ENCODE peak calls at places on chromosomes 16 and 17, in ten cellular contexts. One of them, this sample, is unnamed. For H3K4me1, the result is how much of the 10 kb centered on the place peaks cover.

GRCh38 chr16:21523411-21524067 is 75.8 kb upstream of the METTL9 start:
- DNase-seq in H1: no peak
- DNase-seq in upper lobe of left lung: no peak
- DNase-seq in HepG2: peak
- DNase-seq in tibial nerve: no peak
- DNase-seq in transverse colon: no peak
- DNase-seq in SK-N-SH: no peak
- DNase-seq in ovary: peak
- DNase-seq in A549: no peak
- DNase-seq in sigmoid colon: no peak
- DNase-seq in this sample: no peak

GRCh38 chr16:83772806-83773205 is 35.0 kb upstream of the HSBP1 start:
- DNase-seq in tibial nerve: no peak
- DNase-seq in ovary: no peak
- DNase-seq in A549: no peak
- DNase-seq in H1: no peak
- DNase-seq in transverse colon: no peak
- DNase-seq in upper lobe of left lung: no peak
- DNase-seq in HepG2: no peak
- DNase-seq in SK-N-SH: no peak
- DNase-seq in sigmoid colon: no peak
- DNase-seq in this sample: no peak

GRCh38 chr16:17304124-17304813 is 166.5 kb downstream of the XYLT1 start:
- DNase-seq in SK-N-SH: no peak
- DNase-seq in ovary: no peak
- DNase-seq in A549: no peak
- DNase-seq in upper lobe of left lung: peak
- DNase-seq in sigmoid colon: no peak
- DNase-seq in HepG2: no peak
- DNase-seq in transverse colon: peak
- DNase-seq in tibial nerve: no peak
- DNase-seq in H1: no peak
- DNase-seq in this sample: peak

GRCh38 chr16:376817-377418 is 4.9 kb downstream of the PGAP6 start:
- DNase-seq in H1: no peak
- DNase-seq in upper lobe of left lung: no peak
- DNase-seq in transverse colon: no peak
- DNase-seq in sigmoid colon: no peak
- DNase-seq in SK-N-SH: no peak
- DNase-seq in ovary: no peak
- DNase-seq in A549: no peak
- DNase-seq in HepG2: no peak
- DNase-seq in tibial nerve: no peak
- DNase-seq in this sample: no peak

GRCh38 chr16:2663553-2664521 is 18.5 kb upstream of the KCTD5 start:
- DNase-seq in upper lobe of left lung: peak
- DNase-seq in H1: no peak
- DNase-seq in tibial nerve: no peak
- DNase-seq in sigmoid colon: no peak
- DNase-seq in SK-N-SH: no peak
- DNase-seq in HepG2: no peak
- DNase-seq in transverse colon: peak
- DNase-seq in A549: no peak
- DNase-seq in ovary: no peak
- DNase-seq in this sample: no peak

GRCh38 chr16:87702325-87702811 is 63.4 kb downstream of the KLHDC4 start:
- DNase-seq in ovary: no peak
- DNase-seq in SK-N-SH: peak
- DNase-seq in upper lobe of left lung: no peak
- DNase-seq in sigmoid colon: no peak
- DNase-seq in H1: peak
- DNase-seq in A549: peak
- DNase-seq in HepG2: peak
- DNase-seq in transverse colon: peak
- DNase-seq in tibial nerve: no peak
- DNase-seq in this sample: no peak

GRCh38 chr16:75023019-75023418 is 24.2 kb downstream of the ZNRF1 start:
- DNase-seq in upper lobe of left lung: no peak
- DNase-seq in ovary: no peak
- DNase-seq in H1: no peak
- DNase-seq in SK-N-SH: no peak
- DNase-seq in A549: no peak
- DNase-seq in tibial nerve: no peak
- DNase-seq in sigmoid colon: no peak
- DNase-seq in transverse colon: no peak
- DNase-seq in HepG2: no peak
- DNase-seq in this sample: no peak

GRCh38 chr17:1143573-1143972 is 36.2 kb downstream of the ABR start:
- DNase-seq in H1: no peak
- DNase-seq in HepG2: no peak
- DNase-seq in SK-N-SH: peak
- DNase-seq in upper lobe of left lung: no peak
- DNase-seq in transverse colon: no peak
- DNase-seq in tibial nerve: no peak
- DNase-seq in A549: no peak
- DNase-seq in sigmoid colon: no peak
- DNase-seq in ovary: no peak
- DNase-seq in this sample: no peak

GRCh38 chr16:70747703-70748631 is 53.0 kb downstream of the VAC14 start:
- DNase-seq in HepG2: no peak
- DNase-seq in SK-N-SH: no peak
- DNase-seq in H1: no peak
- DNase-seq in ovary: no peak
- DNase-seq in sigmoid colon: no peak
- DNase-seq in A549: no peak
- DNase-seq in upper lobe of left lung: peak
- DNase-seq in tibial nerve: no peak
- DNase-seq in transverse colon: no peak
- DNase-seq in this sample: no peak

GRCh38 chr16:70746040-70746707 is 54.8 kb downstream of the VAC14 start:
- DNase-seq in HepG2: peak
- DNase-seq in upper lobe of left lung: peak
- DNase-seq in A549: peak
- DNase-seq in sigmoid colon: peak
- DNase-seq in ovary: peak
- DNase-seq in transverse colon: peak
- DNase-seq in H1: no peak
- DNase-seq in SK-N-SH: peak
- DNase-seq in tibial nerve: no peak
- DNase-seq in this sample: peak

GRCh38 chr16:70745536-70746025 is 55.4 kb downstream of the VAC14 start:
- DNase-seq in transverse colon: no peak
- DNase-seq in sigmoid colon: no peak
- DNase-seq in SK-N-SH: no peak
- DNase-seq in tibial nerve: no peak
- DNase-seq in A549: no peak
- DNase-seq in H1: no peak
- DNase-seq in HepG2: no peak
- DNase-seq in upper lobe of left lung: no peak
- DNase-seq in ovary: no peak
- DNase-seq in this sample: no peak

GRCh38 chr16:70749006-70749678 is 51.8 kb downstream of the VAC14 start:
- DNase-seq in sigmoid colon: no peak
- DNase-seq in tibial nerve: no peak
- DNase-seq in H1: no peak
- DNase-seq in upper lobe of left lung: peak
- DNase-seq in transverse colon: peak
- DNase-seq in ovary: no peak
- DNase-seq in A549: no peak
- DNase-seq in HepG2: no peak
- DNase-seq in SK-N-SH: no peak
- DNase-seq in this sample: peak

GRCh38 chr16:70746708-70747424 is 54.1 kb downstream of the VAC14 start:
- DNase-seq in H1: no peak
- DNase-seq in HepG2: peak
- DNase-seq in tibial nerve: no peak
- DNase-seq in upper lobe of left lung: peak
- DNase-seq in sigmoid colon: peak
- DNase-seq in A549: peak
- DNase-seq in ovary: peak
- DNase-seq in transverse colon: peak
- DNase-seq in SK-N-SH: no peak
- DNase-seq in this sample: peak
- H3K4me1 ChIP-seq in H1: under half
- H3K4me1 ChIP-seq in HepG2: half or more
- H3K4me1 ChIP-seq in tibial nerve: half or more
- H3K4me1 ChIP-seq in upper lobe of left lung: half or more
- H3K4me1 ChIP-seq in sigmoid colon: under half
- H3K4me1 ChIP-seq in A549: half or more
- H3K4me1 ChIP-seq in ovary: under half
- H3K4me1 ChIP-seq in transverse colon: half or more
- H3K4me1 ChIP-seq in SK-N-SH: under half
- H3K4me1 ChIP-seq in this sample: half or more

GRCh38 chr16:53743149-53743566 is 39.2 kb downstream of the FTO start:
- DNase-seq in A549: no peak
- DNase-seq in upper lobe of left lung: no peak
- DNase-seq in SK-N-SH: no peak
- DNase-seq in H1: no peak
- DNase-seq in ovary: no peak
- DNase-seq in transverse colon: peak
- DNase-seq in sigmoid colon: no peak
- DNase-seq in tibial nerve: no peak
- DNase-seq in HepG2: peak
- DNase-seq in this sample: no peak

GRCh38 chr16:53741546-53741945 is 37.6 kb downstream of the FTO start:
- DNase-seq in upper lobe of left lung: no peak
- DNase-seq in H1: no peak
- DNase-seq in A549: no peak
- DNase-seq in HepG2: no peak
- DNase-seq in tibial nerve: no peak
- DNase-seq in transverse colon: no peak
- DNase-seq in ovary: no peak
- DNase-seq in sigmoid colon: no peak
- DNase-seq in SK-N-SH: no peak
- DNase-seq in this sample: no peak

GRCh38 chr16:53745126-53745525 is 41.2 kb downstream of the FTO start:
- DNase-seq in HepG2: no peak
- DNase-seq in upper lobe of left lung: no peak
- DNase-seq in sigmoid colon: no peak
- DNase-seq in A549: no peak
- DNase-seq in tibial nerve: no peak
- DNase-seq in ovary: no peak
- DNase-seq in H1: no peak
- DNase-seq in transverse colon: no peak
- DNase-seq in SK-N-SH: no peak
- DNase-seq in this sample: no peak

GRCh38 chr16:53745753-53746258 is 41.9 kb downstream of the FTO start:
- DNase-seq in ovary: no peak
- DNase-seq in sigmoid colon: no peak
- DNase-seq in SK-N-SH: no peak
- DNase-seq in H1: no peak
- DNase-seq in transverse colon: no peak
- DNase-seq in tibial nerve: no peak
- DNase-seq in A549: no peak
- DNase-seq in upper lobe of left lung: no peak
- DNase-seq in HepG2: no peak
- DNase-seq in this sample: no peak

DNA sequence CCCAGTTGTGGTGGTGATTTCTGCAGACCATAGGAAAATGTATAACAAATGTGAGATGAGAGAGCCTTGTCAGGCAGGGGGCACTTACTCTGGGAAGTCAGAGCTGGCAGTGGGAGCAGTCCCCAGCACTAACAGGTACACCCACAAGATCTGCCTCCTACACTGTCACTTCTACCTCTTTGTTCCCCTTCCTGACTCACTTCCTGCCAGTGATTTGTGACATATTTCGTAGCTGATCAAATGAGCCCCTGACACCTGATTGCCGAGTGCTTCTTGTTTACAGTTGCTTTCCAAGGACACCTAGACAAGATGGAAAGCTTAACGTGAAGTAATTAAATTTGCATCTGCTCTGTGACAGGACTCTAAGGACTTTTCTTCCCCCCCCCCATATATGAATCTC is 40.5 kb downstream of the FTO start:
- DNase-seq in tibial nerve: no peak
- DNase-seq in sigmoid colon: no peak
- DNase-seq in upper lobe of left lung: no peak
- DNase-seq in H1: no peak
- DNase-seq in ovary: no peak
- DNase-seq in SK-N-SH: no peak
- DNase-seq in transverse colon: no peak
- DNase-seq in HepG2: peak
- DNase-seq in A549: no peak
- DNase-seq in this sample: no peak
- H3K27ac ChIP-seq in tibial nerve: no peak
- H3K27ac ChIP-seq in sigmoid colon: no peak
- H3K27ac ChIP-seq in upper lobe of left lung: no peak
- H3K27ac ChIP-seq in H1: no peak
- H3K27ac ChIP-seq in ovary: no peak
- H3K27ac ChIP-seq in SK-N-SH: no peak
- H3K27ac ChIP-seq in transverse colon: no peak
- H3K27ac ChIP-seq in HepG2: peak
- H3K27ac ChIP-seq in A549: peak
- H3K27ac ChIP-seq in this sample: no peak

GRCh38 chr16:89041571-89042481 is 51.8 kb upstream of the ACSF3 start:
- DNase-seq in ovary: no peak
- DNase-seq in HepG2: no peak
- DNase-seq in A549: no peak
- DNase-seq in upper lobe of left lung: no peak
- DNase-seq in sigmoid colon: no peak
- DNase-seq in tibial nerve: no peak
- DNase-seq in SK-N-SH: no peak
- DNase-seq in H1: no peak
- DNase-seq in transverse colon: no peak
- DNase-seq in this sample: no peak

GRCh38 chr16:89042711-89043551 is 50.7 kb upstream of the ACSF3 start:
- DNase-seq in transverse colon: no peak
- DNase-seq in HepG2: no peak
- DNase-seq in sigmoid colon: no peak
- DNase-seq in upper lobe of left lung: no peak
- DNase-seq in SK-N-SH: no peak
- DNase-seq in H1: no peak
- DNase-seq in A549: no peak
- DNase-seq in ovary: no peak
- DNase-seq in tibial nerve: no peak
- DNase-seq in this sample: no peak

GRCh38 chr16:89045181-89045815 is 48.4 kb upstream of the ACSF3 start:
- DNase-seq in ovary: no peak
- DNase-seq in H1: no peak
- DNase-seq in SK-N-SH: no peak
- DNase-seq in HepG2: no peak
- DNase-seq in transverse colon: no peak
- DNase-seq in sigmoid colon: peak
- DNase-seq in tibial nerve: no peak
- DNase-seq in upper lobe of left lung: no peak
- DNase-seq in A549: no peak
- DNase-seq in this sample: no peak

GRCh38 chr16:89044394-89045180 is 49.1 kb upstream of the ACSF3 start:
- DNase-seq in SK-N-SH: peak
- DNase-seq in tibial nerve: no peak
- DNase-seq in transverse colon: no peak
- DNase-seq in A549: no peak
- DNase-seq in upper lobe of left lung: no peak
- DNase-seq in H1: no peak
- DNase-seq in sigmoid colon: peak
- DNase-seq in HepG2: no peak
- DNase-seq in ovary: no peak
- DNase-seq in this sample: no peak

GRCh38 chr16:89043636-89044393 is 49.8 kb upstream of the ACSF3 start:
- DNase-seq in H1: no peak
- DNase-seq in A549: no peak
- DNase-seq in sigmoid colon: peak
- DNase-seq in HepG2: no peak
- DNase-seq in upper lobe of left lung: no peak
- DNase-seq in transverse colon: no peak
- DNase-seq in tibial nerve: no peak
- DNase-seq in ovary: no peak
- DNase-seq in SK-N-SH: no peak
- DNase-seq in this sample: no peak
- TF ChIP-seq EP300 in H1: no peak
- TF ChIP-seq EP300 in A549: no peak
- TF ChIP-seq EP300 in sigmoid colon: no peak
- TF ChIP-seq EP300 in HepG2: no peak
- TF ChIP-seq EP300 in upper lobe of left lung: no peak
- TF ChIP-seq EP300 in transverse colon: no peak
- TF ChIP-seq EP300 in tibial nerve: no peak
- TF ChIP-seq EP300 in ovary: no peak
- TF ChIP-seq EP300 in SK-N-SH: no peak
- TF ChIP-seq EP300 in this sample: no peak

GRCh38 chr17:30808785-30809286 is 15.7 kb downstream of the CRLF3 start:
- DNase-seq in upper lobe of left lung: no peak
- DNase-seq in tibial nerve: no peak
- DNase-seq in HepG2: no peak
- DNase-seq in A549: no peak
- DNase-seq in sigmoid colon: peak
- DNase-seq in ovary: peak
- DNase-seq in SK-N-SH: no peak
- DNase-seq in transverse colon: no peak
- DNase-seq in H1: no peak
- DNase-seq in this sample: no peak

GRCh38 chr17:30816165-30816564 is 8.3 kb downstream of the CRLF3 start:
- DNase-seq in tibial nerve: no peak
- DNase-seq in A549: no peak
- DNase-seq in transverse colon: no peak
- DNase-seq in HepG2: no peak
- DNase-seq in upper lobe of left lung: no peak
- DNase-seq in sigmoid colon: no peak
- DNase-seq in ovary: no peak
- DNase-seq in SK-N-SH: no peak
- DNase-seq in H1: no peak
- DNase-seq in this sample: no peak

GRCh38 chr17:30809867-30810266 is 14.6 kb downstream of the CRLF3 start:
- DNase-seq in sigmoid colon: no peak
- DNase-seq in ovary: peak
- DNase-seq in tibial nerve: no peak
- DNase-seq in SK-N-SH: no peak
- DNase-seq in HepG2: no peak
- DNase-seq in A549: no peak
- DNase-seq in upper lobe of left lung: no peak
- DNase-seq in transverse colon: no peak
- DNase-seq in H1: no peak
- DNase-seq in this sample: no peak

DNA sequence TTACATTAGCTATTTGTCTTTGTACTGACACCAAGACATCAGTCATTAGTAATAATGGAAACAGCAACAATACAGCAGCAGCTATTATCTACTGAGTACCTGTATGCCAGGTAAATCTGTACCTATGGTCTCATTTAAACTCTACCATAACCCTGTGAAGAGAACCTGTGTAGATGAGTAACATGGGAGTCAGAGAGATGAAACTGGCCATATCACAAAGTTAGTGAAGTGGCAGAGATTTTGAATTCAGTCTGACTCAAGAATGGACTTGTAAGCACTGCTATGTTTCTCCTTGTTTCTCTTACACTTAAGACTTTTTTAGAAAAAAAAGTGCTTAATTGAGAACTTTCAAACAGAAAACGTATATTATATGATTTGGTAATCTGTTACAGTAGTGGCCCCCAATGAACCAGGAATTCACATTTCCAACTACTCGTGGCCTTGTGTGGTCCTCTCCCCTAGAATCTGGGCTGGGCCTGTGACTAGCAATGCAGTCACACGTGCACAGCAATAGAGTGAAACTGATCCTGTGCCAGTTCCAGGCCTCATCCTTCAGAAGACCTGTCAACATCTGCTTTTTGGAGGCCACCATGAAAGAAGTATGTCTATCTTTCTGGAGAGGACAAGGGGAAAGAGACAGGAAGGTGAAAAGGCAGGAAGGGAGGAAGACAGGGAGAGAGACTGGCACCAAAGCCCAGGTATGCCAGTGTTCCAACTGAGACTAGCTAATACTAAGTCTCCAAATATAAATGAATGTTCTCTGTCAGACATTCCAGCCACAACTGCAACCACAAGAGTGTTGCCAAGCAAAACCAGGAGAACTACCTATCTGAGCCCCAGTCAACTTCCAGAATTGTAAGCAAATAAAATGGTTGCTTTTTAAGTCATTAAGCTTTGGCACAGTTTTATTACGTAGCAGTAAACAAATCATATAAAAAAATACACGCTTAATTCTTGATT is 12.0 kb downstream of the CRLF3 start:
- DNase-seq in sigmoid colon: no peak
- DNase-seq in ovary: no peak
- DNase-seq in SK-N-SH: no peak
- DNase-seq in A549: no peak
- DNase-seq in H1: no peak
- DNase-seq in transverse colon: no peak
- DNase-seq in HepG2: no peak
- DNase-seq in tibial nerve: no peak
- DNase-seq in upper lobe of left lung: no peak
- DNase-seq in this sample: no peak
- H3K4me1 ChIP-seq in sigmoid colon: under half
- H3K4me1 ChIP-seq in ovary: under half
- H3K4me1 ChIP-seq in SK-N-SH: under half
- H3K4me1 ChIP-seq in A549: under half
- H3K4me1 ChIP-seq in H1: under half
- H3K4me1 ChIP-seq in transverse colon: under half
- H3K4me1 ChIP-seq in HepG2: under half
- H3K4me1 ChIP-seq in tibial nerve: under half
- H3K4me1 ChIP-seq in upper lobe of left lung: under half
- H3K4me1 ChIP-seq in this sample: under half

This sample was measured in stomach.